ENCODE peak calls at places on chromosomes 16 and 17, in seven cellular contexts. M is fibroblast of lung; C is tibial nerve; T is A549; W is CD4-positive, alpha-beta T cell; E is CD8-positive, alpha-beta T cell; H is coronary artery. R is an unnamed sample.
A peak's percentile ranks its signal among the peaks of the same experiment; 100 is the strongest.

GRCh38 chr16:12141556-12141955 is 165.0 kb downstream of the SNX29 start:
- DNase-seq in W (no peak), H (no peak), M (no peak), T (no peak), E (no peak), C (no peak), R (no peak)

GRCh38 chr17:34283571-34283970 is 2.0 kb upstream of the CCL11 start:
- DNase-seq in T (no peak), W (no peak), M (no peak), H (no peak), C (no peak), E (no peak), R (no peak)

GRCh38 chr16:28981517-28981916 is 3.3 kb upstream of the LAT start:
- DNase-seq in W (no peak), T (peak; percentile 30), C (no peak), H (no peak), M (no peak), E (peak; percentile 29), R (no peak)

GRCh38 chr17:20224379-20224778 is 215.2 kb downstream of the SPECC1 start:
- DNase-seq in H (no peak), C (no peak), W (no peak), E (no peak), T (no peak), M (no peak), R (no peak)

GRCh38 chr17:17343160-17343735 is 40.1 kb downstream of the NT5M start:
- DNase-seq in W (peak; percentile 16), H (peak; percentile 41), C (no peak), M (no peak), E (no peak), T (no peak), R (peak; percentile 46)

GRCh38 chr17:35117984-35118383 is 1.7 kb downstream of the RAD51D start:
- DNase-seq in M (peak; percentile 39), E (peak; percentile 28), T (no peak), H (no peak), C (no peak), W (no peak), R (no peak)

GRCh38 chr16:4690946-4691665 is 2.3 kb upstream of the NUDT16L1 start:
- DNase-seq in T (no peak), E (no peak), H (no peak), C (no peak), M (no peak), W (no peak), R (peak; percentile 63)

GRCh38 chr16:49639739-49640388 is 216.0 kb downstream of the ZNF423 start:
- DNase-seq in M (peak; percentile 92), T (no peak), E (no peak), C (no peak), W (no peak), H (peak; percentile 79), R (no peak)

GRCh38 chr17:70629902-70630301 is 460.6 kb downstream of the KCNJ2 start:
- DNase-seq in C (no peak), H (no peak), W (no peak), T (peak; percentile 24), E (no peak), M (peak; percentile 55), R (no peak)

GRCh38 chr16:55469821-55470532 is 9.0 kb upstream of the MMP2 start:
- DNase-seq in E (no peak), M (no peak), H (peak; percentile 33), W (no peak), C (no peak), T (no peak), R (no peak)

GRCh38 chr17:45339646-45340605 is 23.1 kb upstream of the MAP3K14 start:
- DNase-seq in T (no peak), W (peak; percentile 10), C (no peak), M (no peak), E (no peak), H (peak; percentile 41), R (peak; percentile 48)

GRCh38 chr16:77540656-77541055 is 105.8 kb upstream of the ADAMTS18 start:
- DNase-seq in W (no peak), T (no peak), C (no peak), E (no peak), H (no peak), M (peak; percentile 20), R (no peak)

GRCh38 chr17:40022961-40023541 is 7.8 kb downstream of the CSF3 start:
- DNase-seq in C (no peak), T (no peak), E (no peak), W (no peak), M (no peak), H (no peak), R (no peak)

GRCh38 chr16:89749637-89750036 is 28.3 kb downstream of the ZNF276 start:
- DNase-seq in M (no peak), T (no peak), E (no peak), W (no peak), H (no peak), C (no peak), R (no peak)

GRCh38 chr17:82374626-82375331 is 3.2 kb downstream of the UTS2R start:
- DNase-seq in W (no peak), H (no peak), C (no peak), E (no peak), T (no peak), M (no peak), R (no peak)

GRCh38 chr17:40992666-40993065 is 1.3 kb downstream of the KRTAP3-3 start:
- DNase-seq in M (no peak), E (no peak), T (no peak), C (no peak), H (no peak), W (no peak), R (no peak)

GRCh38 chr16:86479419-86479818 is 30.9 kb upstream of the FOXF1 start:
- DNase-seq in T (no peak), H (no peak), W (no peak), E (no peak), C (no peak), M (peak; percentile 92), R (peak; percentile 74)

GRCh38 chr17:80419255-80419654 is 4.3 kb downstream of the ENDOV start:
- DNase-seq in E (no peak), T (no peak), W (no peak), H (no peak), C (no peak), M (no peak), R (no peak)

GRCh38 chr16:30417447-30418349 is 10.3 kb downstream of the ZNF771 start:
- DNase-seq in E (peak; percentile 92), M (peak; percentile 92), W (peak; percentile 90), T (peak; percentile 80), H (no peak), C (no peak), R (peak; percentile 92)

GRCh38 chr17:1160591-1161041 is 19.2 kb downstream of the ABR start:
- DNase-seq in C (no peak), E (no peak), W (no peak), T (no peak), M (no peak), H (no peak), R (no peak)

GRCh38 chr16:66364117-66364958 is 2.2 kb upstream of the CDH5 start:
- DNase-seq in T (no peak), M (peak; percentile 28), E (no peak), C (peak; percentile 55), H (no peak), W (no peak), R (peak; percentile 83)

GRCh38 chr16:81826523-81826922 is 47.4 kb downstream of the PLCG2 start:
- DNase-seq in C (no peak), H (no peak), E (no peak), W (no peak), M (no peak), T (no peak), R (no peak)

GRCh38 chr17:82780981-82781893 is 29.4 kb downstream of the TBCD start:
- DNase-seq in E (no peak), C (no peak), H (no peak), T (peak; percentile 34), W (no peak), M (no peak), R (no peak)

GRCh38 chr16:5056347-5056746 is 9.4 kb downstream of the C16orf89 start:
- DNase-seq in W (peak; percentile 49), H (no peak), E (peak; percentile 41), T (no peak), M (no peak), C (no peak), R (no peak)

GRCh38 chr16:48105976-48106375 is 49.8 kb downstream of the ABCC12 start:
- DNase-seq in W (no peak), M (no peak), T (no peak), H (no peak), C (no peak), E (no peak), R (no peak)

DNA sequence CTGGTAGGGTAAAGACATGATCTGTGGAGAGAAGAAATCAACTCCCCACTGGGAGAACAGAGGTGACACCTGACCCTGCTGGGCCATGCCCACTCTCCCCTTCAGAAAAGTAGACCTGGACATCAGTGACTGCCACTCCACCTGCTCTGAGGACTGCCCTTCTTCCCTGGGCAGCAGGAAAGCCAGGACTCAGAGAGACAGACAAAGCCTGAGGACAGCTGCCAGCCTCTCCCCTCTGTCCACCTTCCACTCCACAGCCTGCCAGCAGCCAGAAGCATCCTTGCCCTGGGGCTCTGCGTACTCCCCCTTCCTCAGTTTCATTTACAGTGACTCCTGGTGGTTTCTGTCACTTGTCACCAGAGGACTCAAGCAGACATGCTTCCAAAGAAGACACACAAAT is 24.5 kb downstream of the ZDHHC7 start:
- DNase-seq in M (no peak), C (no peak), T (no peak), E (no peak), H (no peak), W (no peak), R (no peak)
- H3K27ac ChIP-seq in M (peak overlapping the region; percentile 31), C (no peak overlapping the region), T (no peak overlapping the region), E (no peak overlapping the region), H (no peak overlapping the region), W (no peak overlapping the region), R (peak overlapping the region; percentile 85)

DNA sequence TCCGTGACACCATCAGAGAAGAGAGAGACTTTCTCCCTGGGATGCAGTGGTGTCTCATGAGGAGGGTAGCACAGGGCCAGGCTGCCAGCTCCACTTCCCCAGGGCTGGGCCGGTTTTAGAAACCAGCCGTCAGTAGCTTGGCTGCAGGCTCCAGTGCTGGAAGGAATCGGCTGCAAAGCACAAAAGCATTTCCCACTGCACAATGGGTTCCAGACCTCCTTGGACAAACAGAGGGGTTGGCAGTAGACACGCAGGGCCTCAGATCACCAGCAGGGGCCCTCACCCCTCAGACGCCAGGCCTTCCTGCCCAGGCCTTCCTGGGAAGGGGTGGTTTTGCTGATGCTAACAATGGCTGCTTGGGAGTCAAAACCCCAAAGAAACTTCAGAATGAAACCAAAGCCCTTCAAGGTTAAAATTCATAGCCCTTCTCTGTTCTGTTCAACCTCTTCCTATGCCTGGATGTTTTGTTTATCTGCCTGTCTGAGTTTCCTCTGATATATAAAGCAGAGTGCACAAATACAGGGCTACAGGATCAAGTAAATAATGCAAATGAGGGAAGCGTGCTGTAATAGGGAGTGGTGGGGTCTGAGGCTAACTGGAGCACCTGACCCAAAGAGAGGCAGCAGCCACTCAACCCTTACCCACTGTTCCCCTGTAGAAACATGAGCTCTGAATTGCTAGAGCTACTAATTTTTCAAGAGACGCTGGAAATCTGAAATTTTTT is 26.2 kb downstream of the TEKT5 start:
- DNase-seq in H (no peak), T (peak; percentile 45), E (no peak), C (no peak), M (peak; percentile 3), W (no peak), R (no peak)
- TF ChIP-seq CTCF in H (no peak), T (no peak), E (no peak), C (no peak), M (peak; percentile 53), W (no peak), R (no peak)

GRCh38 chr16:10564591-10564990 is 15.8 kb downstream of the EMP2 start:
- DNase-seq in H (no peak), T (no peak), M (no peak), E (no peak), W (no peak), C (no peak), R (no peak)
- H3K27ac ChIP-seq in H (peak overlapping the region; percentile 79), T (no peak overlapping the region), M (no peak overlapping the region), E (no peak overlapping the region), W (no peak overlapping the region), C (peak overlapping the region; percentile 2), R (peak overlapping the region; percentile 9)

GRCh38 chr17:49386373-49386772 is 24.3 kb upstream of the ZNF652 start:
- DNase-seq in E (no peak), T (no peak), W (no peak), H (no peak), M (no peak), C (no peak), R (no peak)
- TF ChIP-seq CTCF in E (no peak), T (no peak), W (no peak), H (no peak), M (no peak), C (no peak), R (no peak)